ENCODE peak calls at places on chromosomes 16 and 17, in four cellular contexts. P is mesenchymal stem cell, M is neuronal stem cell, S is IMR-90. O is an unnamed sample.

GRCh38 chr17:74935585-74936469 is at the start of gene OTOP3:
- DNase-seq in P (no peak), M (no peak), S (no peak), O (no peak)

GRCh38 chr17:36055921-36056320 is 8.2 kb upstream of the CCL18 start:
- DNase-seq in P (no peak), M (no peak), S (no peak), O (no peak)

GRCh38 chr17:14882131-14882530 is 383.0 kb downstream of the PMP22 start:
- DNase-seq in P (peak), M (no peak), S (peak), O (no peak)

GRCh38 chr17:79789943-79790804 is 6.7 kb downstream of the CBX8 start:
- DNase-seq in P (no peak), M (no peak), S (no peak), O (peak)

GRCh38 chr17:35188111-35188510 is 6.1 kb downstream of the SLC35G3 start:
- DNase-seq in P (no peak), M (no peak), S (no peak), O (no peak)

GRCh38 chr17:34584805-34585416 is 5.5 kb downstream of the TMEM132E start:
- DNase-seq in P (no peak), M (no peak), S (peak), O (no peak)

GRCh38 chr17:47803201-47803600 is 18.4 kb downstream of the OSBPL7 start:
- DNase-seq in P (no peak), M (no peak), S (no peak), O (no peak)

GRCh38 chr17:59851431-59852375 is 41.0 kb downstream of the TUBD1 start:
- DNase-seq in P (peak), M (no peak), S (peak), O (no peak)

GRCh38 chr17:19812407-19812806 is 55.3 kb downstream of the ULK2 start:
- DNase-seq in P (peak), M (no peak), S (peak), O (no peak)

GRCh38 chr16:28202147-28202746 is 9.5 kb downstream of the XPO6 start:
- DNase-seq in P (no peak), M (no peak), S (no peak), O (no peak)

GRCh38 chr17:7834554-7834890 is 505 bp downstream of the KDM6B start:
- DNase-seq in P (peak), M (peak), S (no peak), O (peak)

GRCh38 chr17:79732246-79732645 is 1.5 kb downstream of the ENPP7 start:
- DNase-seq in P (no peak), M (no peak), S (no peak), O (no peak)

GRCh38 chr17:50841949-50842354 is 6.6 kb downstream of the WFIKKN2 start:
- DNase-seq in P (peak), M (peak), S (peak), O (peak)

GRCh38 chr17:81878294-81878693 is 7.2 kb upstream of the ARHGDIA start:
- DNase-seq in P (no peak), M (no peak), S (peak), O (no peak)
- H3K27ac ChIP-seq in P (no peak), M (no peak), S (peak), O (no peak)

GRCh38 chr17:43530303-43531081 is 15.6 kb downstream of the ETV4 start:
- DNase-seq in P (peak), M (peak), S (peak), O (peak)
- H2AK5ac ChIP-seq in P (no peak), M (peak), S (peak), O (no peak)

DNA sequence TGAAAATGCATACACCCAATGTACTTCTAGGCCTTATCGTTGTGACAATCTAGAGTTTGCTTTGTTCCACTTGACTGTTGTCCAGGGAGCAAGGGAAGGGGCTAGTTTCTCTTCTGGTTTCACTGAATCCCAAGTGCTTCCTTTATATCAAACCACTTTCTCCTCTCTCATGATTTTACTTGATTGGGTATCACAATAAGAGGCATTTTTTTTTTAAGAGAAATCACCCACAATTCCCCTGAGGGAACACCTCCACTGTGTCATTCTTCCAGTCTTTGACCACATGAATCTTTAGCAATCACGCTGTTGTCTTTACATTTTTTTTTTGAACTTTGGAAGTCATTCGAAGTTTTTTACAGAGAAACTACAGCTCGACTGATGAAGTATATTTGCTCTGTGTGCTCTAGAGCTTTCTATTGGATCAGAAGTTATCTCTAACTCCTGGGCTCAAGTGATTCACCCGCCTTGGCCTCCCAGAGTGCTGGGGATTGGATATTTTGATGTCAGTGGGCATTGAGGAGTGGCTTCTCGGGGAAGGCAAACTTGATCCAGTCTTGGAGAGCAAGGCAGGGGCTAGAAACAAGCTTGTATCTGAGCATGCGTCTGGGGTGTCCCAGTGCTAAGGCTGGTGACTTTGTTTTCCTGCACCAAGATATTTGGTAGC is 3.0 kb downstream of the CDH1 start:
- DNase-seq in P (no peak), M (no peak), S (no peak), O (no peak)
- H3K27ac ChIP-seq in P (peak), M (no peak), S (no peak), O (no peak)

GRCh38 chr17:10177921-10178788 is 20.3 kb downstream of the GAS7 start:
- DNase-seq in P (peak), M (no peak), S (peak), O (peak)
- H2AK5ac ChIP-seq in P (peak), M (no peak), S (peak), O (no peak)

GRCh38 chr17:17751489-17751995 is 70.3 kb downstream of the RAI1 start:
- DNase-seq in P (no peak), M (no peak), S (no peak), O (peak)

GRCh38 chr17:17749921-17750320 is 68.7 kb downstream of the RAI1 start:
- DNase-seq in P (peak), M (peak), S (peak), O (peak)

GRCh38 chr17:17751996-17752821 is 71.0 kb downstream of the RAI1 start:
- DNase-seq in P (peak), M (peak), S (peak), O (peak)

GRCh38 chr17:17749025-17749772 is 67.9 kb downstream of the RAI1 start:
- DNase-seq in P (no peak), M (no peak), S (no peak), O (no peak)

GRCh38 chr17:17750881-17751280 is 69.6 kb downstream of the RAI1 start:
- DNase-seq in P (no peak), M (no peak), S (no peak), O (no peak)
- H3K27ac ChIP-seq in P (no peak), M (peak), S (no peak), O (peak)

GRCh38 chr17:31490991-31491793 is 99.7 kb downstream of the RAB11FIP4 start:
- DNase-seq in P (no peak), M (no peak), S (no peak), O (no peak)

GRCh38 chr17:31488264-31488981 is 96.9 kb downstream of the RAB11FIP4 start:
- DNase-seq in P (no peak), M (no peak), S (no peak), O (peak)

GRCh38 chr17:31488982-31489294 is 97.5 kb downstream of the RAB11FIP4 start:
- DNase-seq in P (no peak), M (no peak), S (no peak), O (peak)

GRCh38 chr17:31489295-31490018 is 98.0 kb downstream of the RAB11FIP4 start:
- DNase-seq in P (no peak), M (no peak), S (no peak), O (peak)

GRCh38 chr17:31490019-31490383 is 98.5 kb downstream of the RAB11FIP4 start:
- DNase-seq in P (no peak), M (no peak), S (no peak), O (no peak)
- H2AK5ac ChIP-seq in P (no peak), M (no peak), S (no peak), O (peak)

DNA sequence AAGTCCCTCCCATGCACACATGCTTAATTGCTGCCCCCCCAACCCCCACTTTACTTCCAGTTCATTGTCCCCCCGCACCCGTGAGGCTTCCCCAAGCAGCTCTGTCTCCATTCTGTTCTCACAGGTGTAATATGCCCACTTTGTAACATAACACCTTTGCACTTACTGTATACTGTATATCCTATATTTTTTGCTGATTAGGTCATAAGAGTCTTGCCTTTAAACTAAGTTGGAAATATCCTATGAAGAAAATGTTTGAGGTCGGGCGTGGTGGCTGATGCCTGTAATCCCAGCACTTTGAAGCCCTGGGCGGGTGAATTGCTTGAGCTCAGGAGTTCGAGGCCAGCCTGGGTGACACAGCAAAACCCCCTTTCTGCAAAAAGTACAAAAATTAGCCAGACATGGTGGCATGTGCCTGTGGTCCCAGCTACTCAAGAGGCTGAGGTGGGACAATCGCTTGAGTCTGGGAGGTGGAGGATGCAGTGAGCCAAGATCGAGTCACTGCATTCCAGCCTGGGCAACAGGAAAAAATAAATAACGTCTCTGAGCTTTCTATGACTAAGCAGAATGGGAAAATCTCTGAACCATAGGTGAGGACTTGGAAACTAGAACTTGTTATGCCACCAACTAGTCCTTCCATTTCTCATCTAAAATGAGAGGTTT is 76.1 kb downstream of the TNRC6C start:
- DNase-seq in P (peak), M (no peak), S (peak), O (no peak)
- H3K27ac ChIP-seq in P (no peak), M (no peak), S (peak), O (no peak)

DNA sequence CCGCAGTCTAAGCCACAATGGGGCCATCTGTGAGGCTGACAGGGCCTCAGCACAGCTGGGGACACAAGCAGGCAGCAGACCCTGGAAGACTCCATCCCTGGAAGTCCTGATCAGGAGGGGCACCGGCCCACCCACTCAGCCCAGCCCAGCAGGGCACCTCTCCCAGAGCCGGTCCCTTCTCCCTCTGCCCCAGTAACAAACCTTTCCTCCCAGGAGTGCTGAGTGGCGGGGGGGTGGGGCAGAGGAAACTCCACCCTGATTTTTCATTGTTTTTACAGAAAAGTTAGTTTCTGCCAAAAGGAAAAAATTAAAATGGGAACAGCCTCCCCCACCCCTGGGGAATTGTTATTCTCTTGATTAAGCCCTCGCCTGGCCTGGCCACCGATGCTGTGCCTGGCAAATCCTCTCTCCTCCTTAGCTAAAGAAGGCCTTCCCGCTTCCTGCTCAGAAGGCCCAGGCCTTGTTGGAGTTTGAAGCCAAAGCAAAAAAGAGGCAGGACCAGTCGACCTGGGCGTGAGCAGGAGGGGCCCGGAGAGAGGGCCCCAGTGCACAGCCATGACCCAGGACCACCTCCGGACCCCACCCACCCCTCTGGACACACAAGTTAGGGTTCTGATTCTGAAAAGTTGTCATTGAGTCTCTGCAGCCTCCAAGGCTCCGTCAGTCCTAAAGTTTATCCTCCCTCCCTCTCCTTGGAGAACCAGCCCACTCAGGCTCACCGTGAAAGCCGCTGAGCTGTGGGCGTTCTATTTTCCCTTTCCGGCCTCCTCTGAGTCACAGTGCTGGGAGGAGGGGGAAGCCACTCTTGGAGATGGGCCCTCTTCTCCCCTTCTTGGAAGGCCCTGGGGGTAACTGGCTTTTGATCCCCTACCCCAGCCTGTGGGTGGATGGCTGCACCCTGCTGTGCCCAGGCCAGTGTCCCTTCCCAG is 128.4 kb upstream of the TNRC6C start:
- DNase-seq in P (peak), M (no peak), S (peak), O (no peak)
- H2AK5ac ChIP-seq in P (peak), M (peak), S (no peak), O (no peak)